ENCODE peak calls at places on chromosomes 13 and 19, in ten cellular contexts. One of them, this sample, is unnamed.

GRCh38 chr13:92716749-92717148 is 509.9 kb upstream of the GPC6 start:
- DNase-seq in neural crest cell: no peak
- DNase-seq in stimulated activated CD4-positive, alpha-beta T cell treated with anti-CD3 and anti-CD28 coated beads, Interleukin-4, amount 100 ng/mL, for 1 hour: no peak
- DNase-seq in NCI-H510A treated with DMSO at 0.1 percent for 48 hours: no peak
- DNase-seq in left ventricle myocardium superior: no peak
- DNase-seq in Caki2: peak; percentile 0
- DNase-seq in heart right ventricle: no peak
- DNase-seq in hippocampal formation: no peak
- DNase-seq in activated CD8-positive, alpha-beta memory T cell treated with anti-CD3 and anti-CD28 coated beads for 48 hours: no peak
- DNase-seq in germinal center: no peak
- DNase-seq in this sample: no peak

GRCh38 chr19:34365463-34366401 is 736 bp downstream of the GPI start:
- DNase-seq in neural crest cell: peak; percentile 9
- DNase-seq in stimulated activated CD4-positive, alpha-beta T cell treated with anti-CD3 and anti-CD28 coated beads, Interleukin-4, amount 100 ng/mL, for 1 hour: peak; percentile 26
- DNase-seq in NCI-H510A treated with DMSO at 0.1 percent for 48 hours: peak; percentile 14
- DNase-seq in left ventricle myocardium superior: peak; percentile 64
- DNase-seq in Caki2: peak; percentile 38
- DNase-seq in heart right ventricle: peak; percentile 48
- DNase-seq in hippocampal formation: peak; percentile 25
- DNase-seq in activated CD8-positive, alpha-beta memory T cell treated with anti-CD3 and anti-CD28 coated beads for 48 hours: no peak
- DNase-seq in germinal center: peak; percentile 24
- DNase-seq in this sample: peak; percentile 82

GRCh38 chr13:46166947-46167610 is 14.9 kb downstream of the LCP1 start:
- DNase-seq in neural crest cell: no peak
- DNase-seq in stimulated activated CD4-positive, alpha-beta T cell treated with anti-CD3 and anti-CD28 coated beads, Interleukin-4, amount 100 ng/mL, for 1 hour: no peak
- DNase-seq in NCI-H510A treated with DMSO at 0.1 percent for 48 hours: no peak
- DNase-seq in left ventricle myocardium superior: no peak
- DNase-seq in Caki2: no peak
- DNase-seq in heart right ventricle: no peak
- DNase-seq in hippocampal formation: no peak
- DNase-seq in activated CD8-positive, alpha-beta memory T cell treated with anti-CD3 and anti-CD28 coated beads for 48 hours: no peak
- DNase-seq in germinal center: no peak
- DNase-seq in this sample: no peak

GRCh38 chr19:10209305-10209704 is 14.6 kb upstream of the DNMT1 start:
- DNase-seq in neural crest cell: no peak
- DNase-seq in stimulated activated CD4-positive, alpha-beta T cell treated with anti-CD3 and anti-CD28 coated beads, Interleukin-4, amount 100 ng/mL, for 1 hour: no peak
- DNase-seq in NCI-H510A treated with DMSO at 0.1 percent for 48 hours: no peak
- DNase-seq in left ventricle myocardium superior: no peak
- DNase-seq in Caki2: no peak
- DNase-seq in heart right ventricle: no peak
- DNase-seq in hippocampal formation: no peak
- DNase-seq in activated CD8-positive, alpha-beta memory T cell treated with anti-CD3 and anti-CD28 coated beads for 48 hours: no peak
- DNase-seq in germinal center: no peak
- DNase-seq in this sample: no peak

GRCh38 chr13:24063281-24063851 is 97.2 kb upstream of the SPATA13 start:
- DNase-seq in neural crest cell: no peak
- DNase-seq in stimulated activated CD4-positive, alpha-beta T cell treated with anti-CD3 and anti-CD28 coated beads, Interleukin-4, amount 100 ng/mL, for 1 hour: no peak
- DNase-seq in NCI-H510A treated with DMSO at 0.1 percent for 48 hours: no peak
- DNase-seq in left ventricle myocardium superior: no peak
- DNase-seq in Caki2: no peak
- DNase-seq in heart right ventricle: peak; percentile 77
- DNase-seq in hippocampal formation: no peak
- DNase-seq in activated CD8-positive, alpha-beta memory T cell treated with anti-CD3 and anti-CD28 coated beads for 48 hours: no peak
- DNase-seq in germinal center: no peak
- DNase-seq in this sample: no peak

GRCh38 chr13:67146523-67147130 is 83.5 kb downstream of the PCDH9 start:
- DNase-seq in neural crest cell: no peak
- DNase-seq in stimulated activated CD4-positive, alpha-beta T cell treated with anti-CD3 and anti-CD28 coated beads, Interleukin-4, amount 100 ng/mL, for 1 hour: no peak
- DNase-seq in NCI-H510A treated with DMSO at 0.1 percent for 48 hours: no peak
- DNase-seq in left ventricle myocardium superior: no peak
- DNase-seq in Caki2: no peak
- DNase-seq in heart right ventricle: no peak
- DNase-seq in hippocampal formation: no peak
- DNase-seq in activated CD8-positive, alpha-beta memory T cell treated with anti-CD3 and anti-CD28 coated beads for 48 hours: no peak
- DNase-seq in germinal center: no peak
- DNase-seq in this sample: no peak

GRCh38 chr19:7869453-7869909 is 4.7 kb downstream of the PRR36 start:
- DNase-seq in neural crest cell: peak; percentile 39
- DNase-seq in stimulated activated CD4-positive, alpha-beta T cell treated with anti-CD3 and anti-CD28 coated beads, Interleukin-4, amount 100 ng/mL, for 1 hour: peak; percentile 81
- DNase-seq in NCI-H510A treated with DMSO at 0.1 percent for 48 hours: no peak
- DNase-seq in left ventricle myocardium superior: peak; percentile 76
- DNase-seq in Caki2: peak; percentile 77
- DNase-seq in heart right ventricle: peak; percentile 30
- DNase-seq in hippocampal formation: peak; percentile 53
- DNase-seq in activated CD8-positive, alpha-beta memory T cell treated with anti-CD3 and anti-CD28 coated beads for 48 hours: peak; percentile 60
- DNase-seq in germinal center: peak; percentile 86
- DNase-seq in this sample: peak; percentile 77

GRCh38 chr13:98896083-98896867 is 81.6 kb downstream of the DOCK9 start:
- DNase-seq in neural crest cell: no peak
- DNase-seq in stimulated activated CD4-positive, alpha-beta T cell treated with anti-CD3 and anti-CD28 coated beads, Interleukin-4, amount 100 ng/mL, for 1 hour: no peak
- DNase-seq in NCI-H510A treated with DMSO at 0.1 percent for 48 hours: no peak
- DNase-seq in left ventricle myocardium superior: no peak
- DNase-seq in Caki2: no peak
- DNase-seq in heart right ventricle: no peak
- DNase-seq in hippocampal formation: no peak
- DNase-seq in activated CD8-positive, alpha-beta memory T cell treated with anti-CD3 and anti-CD28 coated beads for 48 hours: no peak
- DNase-seq in germinal center: no peak
- DNase-seq in this sample: no peak

GRCh38 chr19:55283548-55284393 is at the start of gene BRSK1:
- DNase-seq in neural crest cell: peak; percentile 65
- DNase-seq in stimulated activated CD4-positive, alpha-beta T cell treated with anti-CD3 and anti-CD28 coated beads, Interleukin-4, amount 100 ng/mL, for 1 hour: peak; percentile 54
- DNase-seq in NCI-H510A treated with DMSO at 0.1 percent for 48 hours: peak; percentile 53
- DNase-seq in left ventricle myocardium superior: peak; percentile 67
- DNase-seq in Caki2: no peak
- DNase-seq in heart right ventricle: peak; percentile 72
- DNase-seq in hippocampal formation: peak; percentile 80
- DNase-seq in activated CD8-positive, alpha-beta memory T cell treated with anti-CD3 and anti-CD28 coated beads for 48 hours: no peak
- DNase-seq in germinal center: no peak
- DNase-seq in this sample: no peak

GRCh38 chr13:20360835-20361412 is 128.8 kb upstream of the GJB6 start:
- DNase-seq in neural crest cell: no peak
- DNase-seq in stimulated activated CD4-positive, alpha-beta T cell treated with anti-CD3 and anti-CD28 coated beads, Interleukin-4, amount 100 ng/mL, for 1 hour: no peak
- DNase-seq in NCI-H510A treated with DMSO at 0.1 percent for 48 hours: no peak
- DNase-seq in left ventricle myocardium superior: no peak
- DNase-seq in Caki2: peak; percentile 45
- DNase-seq in heart right ventricle: no peak
- DNase-seq in hippocampal formation: no peak
- DNase-seq in activated CD8-positive, alpha-beta memory T cell treated with anti-CD3 and anti-CD28 coated beads for 48 hours: no peak
- DNase-seq in germinal center: no peak
- DNase-seq in this sample: no peak